ENCODE peak calls at places on chromosomes 16 and 17, in six cellular contexts. One of them, this sample, is unnamed.

GRCh38 chr17:50447870-50448573 is 20.7 kb downstream of the CHAD start:
- DNase-seq in activated naive CD4-positive, alpha-beta T cell treated with anti-CD3 and anti-CD28 coated beads, Interleukin-2, amount 50 U/mL, for 16 hours: no peak
- DNase-seq in lower leg skin: no peak
- DNase-seq in astrocyte of the cerebellum: no peak
- DNase-seq in cardiac muscle cell: no peak
- DNase-seq in activated T-helper 2 cell treated with anti-CD3 and anti-CD28 coated beads, Interferon-gamma antibody, Interleukin-2, Interleukin-4, amounts not matched to agents 10 μg/mL and 5 μg/mL and 100 μg/mL, durations not matched to agents 14 hours and 24 hours and 36 hours: no peak
- DNase-seq in this sample: no peak

GRCh38 chr16:46573008-46573833 is 48.0 kb downstream of the SHCBP1 start:
- DNase-seq in activated naive CD4-positive, alpha-beta T cell treated with anti-CD3 and anti-CD28 coated beads, Interleukin-2, amount 50 U/mL, for 16 hours: no peak
- DNase-seq in lower leg skin: no peak
- DNase-seq in astrocyte of the cerebellum: no peak
- DNase-seq in cardiac muscle cell: no peak
- DNase-seq in activated T-helper 2 cell treated with anti-CD3 and anti-CD28 coated beads, Interferon-gamma antibody, Interleukin-2, Interleukin-4, amounts not matched to agents 10 μg/mL and 5 μg/mL and 100 μg/mL, durations not matched to agents 14 hours and 24 hours and 36 hours: no peak
- DNase-seq in this sample: no peak

GRCh38 chr16:85006639-85007038 is 4.7 kb downstream of the ZDHHC7 start:
- DNase-seq in activated naive CD4-positive, alpha-beta T cell treated with anti-CD3 and anti-CD28 coated beads, Interleukin-2, amount 50 U/mL, for 16 hours: no peak
- DNase-seq in lower leg skin: no peak
- DNase-seq in astrocyte of the cerebellum: no peak
- DNase-seq in cardiac muscle cell: no peak
- DNase-seq in activated T-helper 2 cell treated with anti-CD3 and anti-CD28 coated beads, Interferon-gamma antibody, Interleukin-2, Interleukin-4, amounts not matched to agents 10 μg/mL and 5 μg/mL and 100 μg/mL, durations not matched to agents 14 hours and 24 hours and 36 hours: no peak
- DNase-seq in this sample: no peak

GRCh38 chr17:61833536-61834203 is 29.7 kb downstream of the BRIP1 start:
- DNase-seq in activated naive CD4-positive, alpha-beta T cell treated with anti-CD3 and anti-CD28 coated beads, Interleukin-2, amount 50 U/mL, for 16 hours: no peak
- DNase-seq in lower leg skin: no peak
- DNase-seq in astrocyte of the cerebellum: peak; percentile 5
- DNase-seq in cardiac muscle cell: no peak
- DNase-seq in activated T-helper 2 cell treated with anti-CD3 and anti-CD28 coated beads, Interferon-gamma antibody, Interleukin-2, Interleukin-4, amounts not matched to agents 10 μg/mL and 5 μg/mL and 100 μg/mL, durations not matched to agents 14 hours and 24 hours and 36 hours: no peak
- DNase-seq in this sample: no peak

GRCh38 chr16:89359296-89360147 is 130.8 kb downstream of the ANKRD11 start:
- DNase-seq in activated naive CD4-positive, alpha-beta T cell treated with anti-CD3 and anti-CD28 coated beads, Interleukin-2, amount 50 U/mL, for 16 hours: no peak
- DNase-seq in lower leg skin: no peak
- DNase-seq in astrocyte of the cerebellum: no peak
- DNase-seq in cardiac muscle cell: no peak
- DNase-seq in activated T-helper 2 cell treated with anti-CD3 and anti-CD28 coated beads, Interferon-gamma antibody, Interleukin-2, Interleukin-4, amounts not matched to agents 10 μg/mL and 5 μg/mL and 100 μg/mL, durations not matched to agents 14 hours and 24 hours and 36 hours: no peak
- DNase-seq in this sample: no peak

GRCh38 chr17:36933174-36934143 is 3.8 kb upstream of the LHX1 start:
- DNase-seq in activated naive CD4-positive, alpha-beta T cell treated with anti-CD3 and anti-CD28 coated beads, Interleukin-2, amount 50 U/mL, for 16 hours: no peak
- DNase-seq in lower leg skin: peak; percentile 77
- DNase-seq in astrocyte of the cerebellum: no peak
- DNase-seq in cardiac muscle cell: no peak
- DNase-seq in activated T-helper 2 cell treated with anti-CD3 and anti-CD28 coated beads, Interferon-gamma antibody, Interleukin-2, Interleukin-4, amounts not matched to agents 10 μg/mL and 5 μg/mL and 100 μg/mL, durations not matched to agents 14 hours and 24 hours and 36 hours: no peak
- DNase-seq in this sample: no peak

GRCh38 chr17:82080048-82080788 is 14.6 kb upstream of the DUS1L start:
- DNase-seq in activated naive CD4-positive, alpha-beta T cell treated with anti-CD3 and anti-CD28 coated beads, Interleukin-2, amount 50 U/mL, for 16 hours: no peak
- DNase-seq in lower leg skin: no peak
- DNase-seq in astrocyte of the cerebellum: no peak
- DNase-seq in cardiac muscle cell: no peak
- DNase-seq in activated T-helper 2 cell treated with anti-CD3 and anti-CD28 coated beads, Interferon-gamma antibody, Interleukin-2, Interleukin-4, amounts not matched to agents 10 μg/mL and 5 μg/mL and 100 μg/mL, durations not matched to agents 14 hours and 24 hours and 36 hours: no peak
- DNase-seq in this sample: no peak

GRCh38 chr17:80950466-80951120 is 41.0 kb upstream of the CHMP6 start:
- DNase-seq in activated naive CD4-positive, alpha-beta T cell treated with anti-CD3 and anti-CD28 coated beads, Interleukin-2, amount 50 U/mL, for 16 hours: no peak
- DNase-seq in lower leg skin: peak; percentile 64
- DNase-seq in astrocyte of the cerebellum: no peak
- DNase-seq in cardiac muscle cell: no peak
- DNase-seq in activated T-helper 2 cell treated with anti-CD3 and anti-CD28 coated beads, Interferon-gamma antibody, Interleukin-2, Interleukin-4, amounts not matched to agents 10 μg/mL and 5 μg/mL and 100 μg/mL, durations not matched to agents 14 hours and 24 hours and 36 hours: no peak
- DNase-seq in this sample: no peak

GRCh38 chr17:65062168-65062915 is 5.8 kb upstream of the GNA13 start:
- DNase-seq in activated naive CD4-positive, alpha-beta T cell treated with anti-CD3 and anti-CD28 coated beads, Interleukin-2, amount 50 U/mL, for 16 hours: no peak
- DNase-seq in lower leg skin: no peak
- DNase-seq in astrocyte of the cerebellum: no peak
- DNase-seq in cardiac muscle cell: no peak
- DNase-seq in activated T-helper 2 cell treated with anti-CD3 and anti-CD28 coated beads, Interferon-gamma antibody, Interleukin-2, Interleukin-4, amounts not matched to agents 10 μg/mL and 5 μg/mL and 100 μg/mL, durations not matched to agents 14 hours and 24 hours and 36 hours: no peak
- DNase-seq in this sample: no peak

GRCh38 chr16:69399361-69399760 is 13.6 kb upstream of the TERF2 start:
- DNase-seq in activated naive CD4-positive, alpha-beta T cell treated with anti-CD3 and anti-CD28 coated beads, Interleukin-2, amount 50 U/mL, for 16 hours: no peak
- DNase-seq in lower leg skin: no peak
- DNase-seq in astrocyte of the cerebellum: no peak
- DNase-seq in cardiac muscle cell: no peak
- DNase-seq in activated T-helper 2 cell treated with anti-CD3 and anti-CD28 coated beads, Interferon-gamma antibody, Interleukin-2, Interleukin-4, amounts not matched to agents 10 μg/mL and 5 μg/mL and 100 μg/mL, durations not matched to agents 14 hours and 24 hours and 36 hours: no peak
- DNase-seq in this sample: no peak

GRCh38 chr17:7477392-7478275 is 1.8 kb downstream of the ZBTB4 start:
- DNase-seq in activated naive CD4-positive, alpha-beta T cell treated with anti-CD3 and anti-CD28 coated beads, Interleukin-2, amount 50 U/mL, for 16 hours: peak; percentile 40
- DNase-seq in lower leg skin: peak; percentile 93
- DNase-seq in astrocyte of the cerebellum: peak; percentile 46
- DNase-seq in cardiac muscle cell: peak; percentile 84
- DNase-seq in activated T-helper 2 cell treated with anti-CD3 and anti-CD28 coated beads, Interferon-gamma antibody, Interleukin-2, Interleukin-4, amounts not matched to agents 10 μg/mL and 5 μg/mL and 100 μg/mL, durations not matched to agents 14 hours and 24 hours and 36 hours: no peak
- DNase-seq in this sample: no peak

GRCh38 chr17:82924812-82925211 is 85.0 kb upstream of the ZNF750 start:
- DNase-seq in activated naive CD4-positive, alpha-beta T cell treated with anti-CD3 and anti-CD28 coated beads, Interleukin-2, amount 50 U/mL, for 16 hours: no peak
- DNase-seq in lower leg skin: no peak
- DNase-seq in astrocyte of the cerebellum: no peak
- DNase-seq in cardiac muscle cell: no peak
- DNase-seq in activated T-helper 2 cell treated with anti-CD3 and anti-CD28 coated beads, Interferon-gamma antibody, Interleukin-2, Interleukin-4, amounts not matched to agents 10 μg/mL and 5 μg/mL and 100 μg/mL, durations not matched to agents 14 hours and 24 hours and 36 hours: no peak
- DNase-seq in this sample: no peak

GRCh38 chr17:1082579-1082978 is 85.7 kb downstream of the TIMM22 start:
- DNase-seq in activated naive CD4-positive, alpha-beta T cell treated with anti-CD3 and anti-CD28 coated beads, Interleukin-2, amount 50 U/mL, for 16 hours: no peak
- DNase-seq in lower leg skin: no peak
- DNase-seq in astrocyte of the cerebellum: peak; percentile 51
- DNase-seq in cardiac muscle cell: no peak
- DNase-seq in activated T-helper 2 cell treated with anti-CD3 and anti-CD28 coated beads, Interferon-gamma antibody, Interleukin-2, Interleukin-4, amounts not matched to agents 10 μg/mL and 5 μg/mL and 100 μg/mL, durations not matched to agents 14 hours and 24 hours and 36 hours: no peak
- DNase-seq in this sample: no peak

GRCh38 chr17:74853669-74854068 is 6.0 kb downstream of the GRIN2C start:
- DNase-seq in activated naive CD4-positive, alpha-beta T cell treated with anti-CD3 and anti-CD28 coated beads, Interleukin-2, amount 50 U/mL, for 16 hours: no peak
- DNase-seq in lower leg skin: no peak
- DNase-seq in astrocyte of the cerebellum: no peak
- DNase-seq in cardiac muscle cell: no peak
- DNase-seq in activated T-helper 2 cell treated with anti-CD3 and anti-CD28 coated beads, Interferon-gamma antibody, Interleukin-2, Interleukin-4, amounts not matched to agents 10 μg/mL and 5 μg/mL and 100 μg/mL, durations not matched to agents 14 hours and 24 hours and 36 hours: no peak
- DNase-seq in this sample: no peak

GRCh38 chr17:8572767-8573166 is 57.8 kb downstream of the MYH10 start:
- DNase-seq in activated naive CD4-positive, alpha-beta T cell treated with anti-CD3 and anti-CD28 coated beads, Interleukin-2, amount 50 U/mL, for 16 hours: no peak
- DNase-seq in lower leg skin: no peak
- DNase-seq in astrocyte of the cerebellum: no peak
- DNase-seq in cardiac muscle cell: no peak
- DNase-seq in activated T-helper 2 cell treated with anti-CD3 and anti-CD28 coated beads, Interferon-gamma antibody, Interleukin-2, Interleukin-4, amounts not matched to agents 10 μg/mL and 5 μg/mL and 100 μg/mL, durations not matched to agents 14 hours and 24 hours and 36 hours: no peak
- DNase-seq in this sample: no peak

GRCh38 chr16:29779474-29779873 is 1.4 kb downstream of the ZG16 start:
- DNase-seq in activated naive CD4-positive, alpha-beta T cell treated with anti-CD3 and anti-CD28 coated beads, Interleukin-2, amount 50 U/mL, for 16 hours: no peak
- DNase-seq in lower leg skin: no peak
- DNase-seq in astrocyte of the cerebellum: no peak
- DNase-seq in cardiac muscle cell: no peak
- DNase-seq in activated T-helper 2 cell treated with anti-CD3 and anti-CD28 coated beads, Interferon-gamma antibody, Interleukin-2, Interleukin-4, amounts not matched to agents 10 μg/mL and 5 μg/mL and 100 μg/mL, durations not matched to agents 14 hours and 24 hours and 36 hours: no peak
- DNase-seq in this sample: no peak